ENCODE peak calls at places on chromosomes 4 and X, in nine cellular contexts. K is left ventricle myocardium inferior; C is CD8-positive, alpha-beta T cell; D is pancreas; Q is heart right ventricle; F is coronary artery; X is kidney; W is adrenal gland; I is psoas muscle. L is an unnamed sample.

GRCh38 chr4:67746797-67747495 is 7.2 kb downstream of the GNRHR start:
- DNase-seq in K (no peak), C (no peak), D (no peak), Q (no peak), F (no peak), X (no peak), W (no peak), I (no peak), L (no peak)

GRCh38 chr4:71293705-71294104 is 45.1 kb upstream of the SLC4A4 start:
- DNase-seq in K (no peak), C (no peak), D (no peak), Q (no peak), F (no peak), X (no peak), W (no peak), I (no peak), L (no peak)

GRCh38 chr4:140308366-140309123 is 64.9 kb upstream of the SCOC start:
- DNase-seq in K (peak; percentile 66), C (no peak), D (no peak), Q (peak; percentile 75), F (peak; percentile 82), X (no peak), W (peak; percentile 85), I (peak; percentile 75), L (no peak)

GRCh38 chrX:134738986-134739744 is 80.9 kb upstream of the PLAC1 start:
- DNase-seq in K (no peak), C (no peak), D (no peak), Q (no peak), F (no peak), X (no peak), W (no peak), I (no peak), L (no peak)

GRCh38 chr4:20299515-20299914 is 47.8 kb downstream of the SLIT2 start:
- DNase-seq in K (no peak), C (no peak), D (no peak), Q (no peak), F (no peak), X (no peak), W (peak; percentile 19), I (no peak), L (no peak)

GRCh38 chr4:188930822-188931221 is 791.6 kb downstream of the TRIML1 start:
- DNase-seq in K (no peak), C (no peak), D (no peak), Q (no peak), F (no peak), X (no peak), W (no peak), I (no peak), L (no peak)

GRCh38 chrX:39427492-39428289 is 626.4 kb downstream of the MID1IP1 start:
- DNase-seq in K (no peak), C (no peak), D (no peak), Q (no peak), F (no peak), X (no peak), W (no peak), I (no peak), L (no peak)

GRCh38 chr4:6198768-6199343 is 1.5 kb downstream of the JAKMIP1 start:
- DNase-seq in K (no peak), C (no peak), D (no peak), Q (no peak), F (peak; percentile 49), X (no peak), W (no peak), I (no peak), L (no peak)

GRCh38 chr4:44446801-44447562 is 1.6 kb downstream of the KCTD8 start:
- DNase-seq in K (no peak), C (no peak), D (peak; percentile 8), Q (no peak), F (peak; percentile 53), X (peak; percentile 61), W (no peak), I (no peak), L (peak; percentile 23)

GRCh38 chr4:16289872-16290554 is 63.7 kb upstream of the TAPT1 start:
- DNase-seq in K (no peak), C (no peak), D (no peak), Q (peak; percentile 14), F (no peak), X (no peak), W (no peak), I (no peak), L (no peak)

GRCh38 chrX:152817082-152817744 is 13.3 kb downstream of the CETN2 start:
- DNase-seq in K (no peak), C (no peak), D (no peak), Q (no peak), F (no peak), X (no peak), W (no peak), I (no peak), L (no peak)

GRCh38 chr4:113411496-113411938 is 350.0 kb downstream of the CAMK2D start:
- DNase-seq in K (no peak), C (no peak), D (no peak), Q (peak; percentile 23), F (no peak), X (no peak), W (peak; percentile 46), I (no peak), L (no peak)

GRCh38 chrX:281166-281999 is at the start of gene PLCXD1:
- DNase-seq in K (peak; percentile 24), C (no peak), D (no peak), Q (no peak), F (no peak), X (peak; percentile 68), W (no peak), I (no peak), L (no peak)

GRCh38 chr4:56858302-56858644 is 36.8 kb upstream of the SPINK2 start:
- DNase-seq in K (no peak), C (no peak), D (no peak), Q (no peak), F (no peak), X (no peak), W (no peak), I (no peak), L (no peak)

GRCh38 chr4:143369556-143369955 is 32.9 kb downstream of the GAB1 start:
- DNase-seq in K (no peak), C (no peak), D (no peak), Q (no peak), F (no peak), X (no peak), W (no peak), I (no peak), L (no peak)

DNA sequence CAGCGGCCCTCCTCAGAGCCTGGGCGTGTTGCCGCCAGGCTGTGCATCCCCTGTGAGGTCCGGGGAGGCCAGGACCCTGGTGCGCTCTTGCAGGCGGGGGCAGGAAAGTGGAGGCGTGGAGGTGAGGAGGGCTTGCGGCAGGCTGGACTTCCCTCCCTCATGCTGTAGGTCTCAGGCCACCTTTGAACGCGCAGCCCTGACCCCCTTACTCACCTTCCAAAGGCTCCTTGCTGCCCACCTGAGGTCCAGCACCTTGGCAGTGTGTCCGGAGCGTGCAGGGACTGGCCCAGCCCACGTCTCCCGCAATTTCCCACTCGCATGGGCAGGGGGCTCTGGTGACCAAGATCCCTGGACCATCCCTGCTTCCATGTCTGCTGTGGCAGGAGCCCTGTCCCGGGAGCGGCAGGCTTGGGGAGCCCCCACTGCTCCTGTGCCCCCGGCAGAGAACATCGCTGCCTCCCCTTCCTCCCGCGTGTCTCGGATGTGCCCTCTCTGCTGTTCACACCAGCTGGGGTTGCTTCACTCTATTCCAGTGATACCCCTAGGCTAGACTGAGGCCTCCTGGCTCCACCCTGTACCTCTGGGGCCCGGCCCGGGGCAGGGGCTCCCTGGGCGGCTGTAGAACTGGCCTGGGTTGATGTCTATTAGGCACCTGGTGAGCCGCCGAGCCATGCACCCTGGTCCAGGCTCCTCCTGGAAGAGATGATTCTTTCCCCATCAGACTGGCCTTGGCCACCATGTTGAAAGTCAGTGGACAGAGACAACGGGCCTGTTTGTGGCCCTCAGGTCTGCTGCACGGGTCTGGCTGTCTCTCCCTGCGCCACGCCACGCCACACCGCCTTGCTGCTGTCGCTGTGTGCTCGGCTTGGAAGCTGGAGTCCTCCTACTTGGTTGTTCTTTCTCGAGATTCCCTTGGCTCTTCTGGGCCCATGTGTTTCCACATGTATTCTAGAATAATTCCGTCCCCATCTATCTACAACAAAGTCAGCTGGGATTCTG is 95.4 kb upstream of the ADRA2C start:
- DNase-seq in K (no peak), C (no peak), D (no peak), Q (no peak), F (no peak), X (peak; percentile 65), W (no peak), I (no peak), L (no peak)
- H3K27ac ChIP-seq in K (no peak overlapping the region), C (no peak overlapping the region), D (no peak overlapping the region), Q (no peak overlapping the region), F (no peak overlapping the region), X (no peak overlapping the region), W (no peak overlapping the region), I (no peak overlapping the region), L (no peak overlapping the region)

GRCh38 chrX:132033166-132033565 is 10.1 kb downstream of the STK26 start:
- DNase-seq in K (no peak), C (no peak), D (no peak), Q (no peak), F (no peak), X (no peak), W (no peak), I (no peak), L (no peak)

GRCh38 chrX:132025085-132025484 is 2.0 kb downstream of the STK26 start:
- DNase-seq in K (no peak), C (no peak), D (no peak), Q (no peak), F (no peak), X (no peak), W (no peak), I (no peak), L (no peak)

GRCh38 chrX:132031867-132032266 is 8.8 kb downstream of the STK26 start:
- DNase-seq in K (no peak), C (no peak), D (no peak), Q (no peak), F (no peak), X (no peak), W (no peak), I (no peak), L (no peak)

GRCh38 chrX:132034648-132035047 is 11.5 kb downstream of the STK26 start:
- DNase-seq in K (no peak), C (no peak), D (no peak), Q (no peak), F (no peak), X (no peak), W (no peak), I (no peak), L (no peak)

GRCh38 chrX:132030264-132030663 is 7.2 kb downstream of the STK26 start:
- DNase-seq in K (no peak), C (no peak), D (no peak), Q (no peak), F (no peak), X (no peak), W (no peak), I (no peak), L (no peak)
- H3K27ac ChIP-seq in K (no peak overlapping the region), C (no peak overlapping the region), D (no peak overlapping the region), Q (no peak overlapping the region), F (no peak overlapping the region), X (no peak overlapping the region), W (no peak overlapping the region), I (no peak overlapping the region), L (no peak overlapping the region)

GRCh38 chrX:46642145-46642544 is 68.6 kb downstream of the CHST7 start:
- DNase-seq in K (no peak), C (no peak), D (no peak), Q (peak; percentile 7), F (no peak), X (no peak), W (no peak), I (no peak), L (no peak)
- H3K27ac ChIP-seq in K (no peak overlapping the region), C (no peak overlapping the region), D (no peak overlapping the region), Q (no peak overlapping the region), F (no peak overlapping the region), X (no peak overlapping the region), W (no peak overlapping the region), I (no peak overlapping the region), L (no peak overlapping the region)

GRCh38 chr4:77852892-77853495 is 9.6 kb upstream of the MRPL1 start:
- DNase-seq in K (no peak), C (peak; percentile 70), D (no peak), Q (no peak), F (no peak), X (no peak), W (no peak), I (no peak), L (no peak)
- H3K27ac ChIP-seq in K (peak overlapping the region; percentile 78), C (peak overlapping the region; percentile 88), D (no peak overlapping the region), Q (peak overlapping the region; percentile 74), F (no peak overlapping the region), X (no peak overlapping the region), W (no peak overlapping the region), I (peak overlapping the region; percentile 11), L (no peak overlapping the region)

L was measured in substantia nigra.